ENCODE peak calls at places on chromosomes 16 and 17, in five cellular contexts. K is GM06990; H is stimulated activated CD8-positive, alpha-beta memory T cell treated with anti-CD3 and anti-CD28 coated beads, Interleukin-15, amount 100 ng/mL, for 24 hours; F is activated T-cell treated with anti-CD3 and anti-CD28 coated beads for 24 hours; V is head of caudate nucleus. O is an unnamed sample.

GRCh38 chr17:38591759-38592241 is 14.0 kb downstream of the SRCIN1 start:
- DNase-seq in K (peak; percentile 41), F (no peak), H (no peak), V (no peak), O (no peak)

GRCh38 chr16:72561-73537 is at the start of gene RHBDF1:
- DNase-seq in K (no peak), F (no peak), H (no peak), V (no peak), O (no peak)

GRCh38 chr16:66886346-66886745 is 6.0 kb downstream of the PDP2 start:
- DNase-seq in H (no peak), V (no peak), F (no peak), K (no peak), O (no peak)

GRCh38 chr17:6420173-6420641 is 14.7 kb downstream of the AIPL1 start:
- DNase-seq in H (no peak), K (no peak), V (no peak), F (no peak), O (no peak)

GRCh38 chr17:82344175-82344907 is 10.8 kb upstream of the SECTM1 start:
- DNase-seq in H (no peak), V (no peak), K (no peak), F (no peak), O (no peak)

GRCh38 chr16:85395913-85396878 is 216.9 kb upstream of the GSE1 start:
- DNase-seq in F (no peak), V (peak; percentile 14), H (no peak), K (no peak), O (no peak)

GRCh38 chr16:20956319-20956718 is 55.7 kb downstream of the LYRM1 start:
- DNase-seq in K (no peak), V (no peak), H (no peak), F (no peak), O (no peak)

GRCh38 chr16:31351246-31351936 is 3.6 kb upstream of the ITGAX start:
- DNase-seq in V (no peak), H (no peak), K (peak; percentile 57), F (no peak), O (peak; percentile 54)

GRCh38 chr16:22098538-22099255 is 6.4 kb downstream of the VWA3A start:
- DNase-seq in F (no peak), H (no peak), V (no peak), K (no peak), O (no peak)

GRCh38 chr17:38705803-38706624 is 941 bp downstream of the MLLT6 start:
- DNase-seq in K (no peak), H (no peak), F (peak; percentile 28), V (no peak), O (no peak)

GRCh38 chr17:73621685-73622084 is 22.6 kb downstream of the SDK2 start:
- DNase-seq in V (no peak), H (no peak), F (no peak), K (no peak), O (no peak)

GRCh38 chr17:17050346-17051345 is 8.4 kb downstream of the MPRIP start:
- DNase-seq in V (no peak), F (no peak), K (no peak), H (no peak), O (no peak)

GRCh38 chr16:27241658-27242057 is 26.9 kb downstream of the NSMCE1 start:
- DNase-seq in H (no peak), F (no peak), K (no peak), V (no peak), O (no peak)

GRCh38 chr17:75842411-75842810 is 1.8 kb downstream of the UNC13D start:
- DNase-seq in V (no peak), H (no peak), F (no peak), K (no peak), O (no peak)

GRCh38 chr17:48074322-48075054 is 26.3 kb downstream of the NFE2L1 start:
- DNase-seq in H (peak; percentile 29), K (no peak), V (peak; percentile 72), F (peak; percentile 55), O (peak; percentile 40)

GRCh38 chr17:66727634-66728570 is 107.0 kb upstream of the CACNG5 start:
- DNase-seq in V (peak; percentile 87), H (no peak), K (peak; percentile 27), F (peak; percentile 31), O (peak; percentile 17)

GRCh38 chr16:13205352-13205751 is 304.0 kb downstream of the SHISA9 start:
- DNase-seq in F (no peak), H (no peak), V (no peak), K (no peak), O (no peak)

GRCh38 chr17:61352771-61353170 is 46.9 kb upstream of the TBX2 start:
- DNase-seq in K (no peak), V (no peak), H (no peak), F (no peak), O (no peak)

GRCh38 chr16:78503501-78504110 is 404.2 kb downstream of the WWOX start:
- DNase-seq in V (no peak), K (peak; percentile 30), F (peak; percentile 9), H (no peak), O (peak; percentile 13)

GRCh38 chr17:82327757-82328140 is 5.8 kb downstream of the SECTM1 start:
- DNase-seq in F (no peak), H (no peak), K (no peak), V (no peak), O (no peak)

GRCh38 chr17:46865100-46865499 is 13.7 kb downstream of the WNT9B start:
- DNase-seq in F (no peak), V (no peak), K (no peak), H (no peak), O (no peak)

GRCh38 chr17:81365148-81365600 is 30.1 kb upstream of the BAHCC1 start:
- DNase-seq in H (no peak), K (no peak), V (peak; percentile 53), F (no peak), O (no peak)

GRCh38 chr16:67163903-67164558 is 514 bp upstream of the HSF4 start:
- DNase-seq in H (no peak), F (no peak), K (no peak), V (no peak), O (no peak)